ENCODE peak calls at places on chromosomes 12 and 14, in ten cellular contexts. W is cardiac muscle cell; Y is GM23248; Z is A549; P is upper lobe of right lung; I is effector memory CD4-positive, alpha-beta T cell; K is CD4-positive, alpha-beta T cell; B is DND-41; J is aorta; R is CD8-positive, alpha-beta T cell. N is an unnamed sample.

GRCh38 chr12:10952645-10953044 is 13.6 kb upstream of the TAS2R14 start:
- DNase-seq in W (no peak), Y (no peak), Z (no peak), P (no peak), I (no peak), K (no peak), B (no peak), J (no peak), R (no peak), N (no peak)

GRCh38 chr12:12384601-12385321 is 27.9 kb downstream of the BORCS5 start:
- DNase-seq in W (peak; percentile 35), Y (no peak), Z (no peak), P (no peak), I (peak; percentile 5), K (no peak), B (peak; percentile 55), J (no peak), R (peak; percentile 53), N (peak; percentile 26)

GRCh38 chr12:20212658-20213387 is 155.5 kb upstream of the PDE3A start:
- DNase-seq in W (peak; percentile 100), Y (peak; percentile 100), Z (peak; percentile 74), P (peak; percentile 73), I (no peak), K (no peak), B (no peak), J (peak; percentile 89), R (no peak), N (peak; percentile 74)

GRCh38 chr12:55929306-55929791 is 1.6 kb upstream of the DGKA start:
- DNase-seq in W (no peak), Y (no peak), Z (no peak), P (no peak), I (peak; percentile 88), K (peak; percentile 90), B (peak; percentile 99), J (no peak), R (peak; percentile 96), N (peak; percentile 84)

GRCh38 chr14:50967104-50967503 is 22.8 kb upstream of the PYGL start:
- DNase-seq in W (peak; percentile 13), Y (peak; percentile 47), Z (no peak), P (no peak), I (no peak), K (no peak), B (no peak), J (no peak), R (no peak), N (no peak)

GRCh38 chr12:6699989-6700645 is 498 bp downstream of the PIANP start:
- DNase-seq in W (no peak), Y (peak; percentile 34), Z (no peak), P (peak; percentile 53), I (no peak), K (no peak), B (no peak), J (peak; percentile 80), R (no peak), N (no peak)

GRCh38 chr12:24954261-24954660 is 5.4 kb upstream of the BCAT1 start:
- DNase-seq in W (no peak), Y (no peak), Z (no peak), P (no peak), I (no peak), K (no peak), B (no peak), J (no peak), R (no peak), N (no peak)

GRCh38 chr14:79136437-79137430 is 966.6 kb downstream of the NRXN3 start:
- DNase-seq in W (no peak), Y (no peak), Z (no peak), P (no peak), I (no peak), K (no peak), B (no peak), J (no peak), R (no peak), N (no peak)

GRCh38 chr12:31951939-31952338 is 7.3 kb upstream of the RESF1 start:
- DNase-seq in W (no peak), Y (no peak), Z (no peak), P (no peak), I (no peak), K (no peak), B (no peak), J (no peak), R (no peak), N (no peak)

GRCh38 chr14:20198991-20199390 is 8.3 kb downstream of the OR11G2 start:
- DNase-seq in W (no peak), Y (no peak), Z (no peak), P (no peak), I (no peak), K (no peak), B (no peak), J (no peak), R (no peak), N (no peak)
- H3K9me3 ChIP-seq in W (no peaks in the 10 kb centered on the region), Y (no peaks in the 10 kb centered on the region), Z (no peaks in the 10 kb centered on the region), P (no peaks in the 10 kb centered on the region), I (no peaks in the 10 kb centered on the region), K (no peaks in the 10 kb centered on the region), B (no peaks in the 10 kb centered on the region), J (no peaks in the 10 kb centered on the region), R (no peaks in the 10 kb centered on the region), N (no peaks in the 10 kb centered on the region)

GRCh38 chr12:57996520-57996919 is 55.2 kb downstream of the ATP23 start:
- DNase-seq in W (no peak), Y (peak; percentile 12), Z (no peak), P (no peak), I (no peak), K (no peak), B (no peak), J (no peak), R (no peak), N (no peak)

GRCh38 chr12:57992001-57992400 is 50.6 kb downstream of the ATP23 start:
- DNase-seq in W (no peak), Y (no peak), Z (no peak), P (no peak), I (no peak), K (no peak), B (no peak), J (no peak), R (no peak), N (no peak)

GRCh38 chr12:57990241-57990883 is 49.0 kb downstream of the ATP23 start:
- DNase-seq in W (no peak), Y (no peak), Z (no peak), P (no peak), I (no peak), K (no peak), B (no peak), J (no peak), R (no peak), N (no peak)

GRCh38 chr12:57993030-57993429 is 51.7 kb downstream of the ATP23 start:
- DNase-seq in W (no peak), Y (peak; percentile 41), Z (peak; percentile 10), P (no peak), I (no peak), K (no peak), B (no peak), J (no peak), R (no peak), N (no peak)

GRCh38 chr12:57993834-57994233 is 52.5 kb downstream of the ATP23 start:
- DNase-seq in W (no peak), Y (no peak), Z (no peak), P (no peak), I (no peak), K (no peak), B (no peak), J (no peak), R (no peak), N (no peak)
- H3K9me3 ChIP-seq in W (no peaks in the 10 kb centered on the region), Y (peaks cover 7% of the 10 kb centered on the region), Z (peaks cover 33% of the 10 kb centered on the region), P (no peaks in the 10 kb centered on the region), I (peaks cover 18% of the 10 kb centered on the region), K (peaks cover 33% of the 10 kb centered on the region), B (peaks cover 26% of the 10 kb centered on the region), J (peaks cover 10% of the 10 kb centered on the region), R (peaks cover 6% of the 10 kb centered on the region), N (peaks cover 25% of the 10 kb centered on the region)

GRCh38 chr14:29925736-29926135 is 1.9 kb downstream of the PRKD1 start:
- DNase-seq in W (peak; percentile 45), Y (peak; percentile 51), Z (no peak), P (no peak), I (no peak), K (no peak), B (no peak), J (no peak), R (no peak), N (no peak)

GRCh38 chr14:29926228-29926627 is 1.4 kb downstream of the PRKD1 start:
- DNase-seq in W (peak; percentile 9), Y (peak; percentile 29), Z (no peak), P (no peak), I (no peak), K (no peak), B (no peak), J (no peak), R (no peak), N (no peak)

GRCh38 chr14:29928342-29928640 is 644 bp upstream of the PRKD1 start:
- DNase-seq in W (peak; percentile 7), Y (peak; percentile 16), Z (no peak), P (no peak), I (no peak), K (no peak), B (no peak), J (peak; percentile 57), R (no peak), N (no peak)

GRCh38 chr14:29926701-29927595 is 699 bp downstream of the PRKD1 start:
- DNase-seq in W (peak; percentile 65), Y (peak; percentile 75), Z (peak; percentile 34), P (peak; percentile 84), I (no peak), K (no peak), B (no peak), J (peak; percentile 87), R (no peak), N (peak; percentile 47)

GRCh38 chr14:29927596-29928341 is at the start of gene PRKD1:
- DNase-seq in W (peak; percentile 84), Y (peak; percentile 76), Z (peak; percentile 65), P (peak; percentile 86), I (no peak), K (no peak), B (no peak), J (peak; percentile 90), R (no peak), N (peak; percentile 69)
- H3K9me3 ChIP-seq in W (no peaks in the 10 kb centered on the region), Y (no peaks in the 10 kb centered on the region), Z (no peaks in the 10 kb centered on the region), P (no peaks in the 10 kb centered on the region), I (no peaks in the 10 kb centered on the region), K (no peaks in the 10 kb centered on the region), B (no peaks in the 10 kb centered on the region), J (no peaks in the 10 kb centered on the region), R (no peaks in the 10 kb centered on the region), N (no peaks in the 10 kb centered on the region)

GRCh38 chr12:34257093-34257492 is 234.8 kb downstream of the ALG10 start:
- DNase-seq in W (no peak), Y (no peak), Z (no peak), P (no peak), I (no peak), K (no peak), B (no peak), J (no peak), R (no peak), N (no peak)

GRCh38 chr12:34249271-34249670 is 227.0 kb downstream of the ALG10 start:
- DNase-seq in W (no peak), Y (no peak), Z (no peak), P (no peak), I (no peak), K (no peak), B (no peak), J (no peak), R (no peak), N (no peak)

DNA sequence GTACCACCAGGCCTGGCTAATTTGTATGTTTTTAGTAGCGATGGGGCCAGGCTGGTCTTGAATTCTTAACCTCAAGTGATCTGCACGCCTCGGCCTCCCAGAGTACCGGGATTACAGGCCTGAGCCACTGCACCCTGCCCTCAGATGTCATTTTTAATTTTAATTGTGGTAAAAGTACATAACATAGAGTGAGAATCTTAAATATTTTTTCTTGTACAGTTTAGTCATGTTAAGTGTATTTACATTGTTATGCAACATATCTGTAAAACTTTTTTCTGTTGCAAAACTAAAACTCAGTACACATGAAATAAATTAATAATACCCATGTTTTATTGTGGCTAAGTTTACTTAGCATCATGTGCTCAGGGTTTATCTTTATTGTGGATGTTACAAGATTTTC is 231.4 kb downstream of the ALG10 start:
- DNase-seq in W (no peak), Y (no peak), Z (no peak), P (no peak), I (no peak), K (no peak), B (no peak), J (no peak), R (no peak), N (no peak)
- H3K9me3 ChIP-seq in W (no peaks in the 10 kb centered on the region), Y (no peaks in the 10 kb centered on the region), Z (no peaks in the 10 kb centered on the region), P (no peaks in the 10 kb centered on the region), I (no peaks in the 10 kb centered on the region), K (no peaks in the 10 kb centered on the region), B (no peaks in the 10 kb centered on the region), J (peaks cover 1% of the 10 kb centered on the region), R (no peaks in the 10 kb centered on the region), N (no peaks in the 10 kb centered on the region)

N was measured in upper lobe of left lung.